ENCODE peak calls at places on chromosomes 4 and X, in five cellular contexts. B is stimulated activated CD8-positive, alpha-beta memory T cell treated with anti-CD3 and anti-CD28 coated beads, Interleukin-7, amount 100 ng/mL, for 24 hours; X is psoas muscle; U is activated naive CD8-positive, alpha-beta T cell treated with anti-CD3 and anti-CD28 coated beads, Interleukin-2, amount 50 U/mL, for 24 hours; Q is GM23248. P is an unnamed sample.
A peak's percentile ranks its signal among the peaks of the same experiment; 100 is the strongest.

GRCh38 chr4:92304073-92304472 is 307 bp downstream of the GRID2 start:
- DNase-seq in B (no peak), X (peak; percentile 23), U (no peak), Q (no peak), P (no peak)

GRCh38 chr4:25174674-25175073 is 14.4 kb upstream of the SEPSECS start:
- DNase-seq in B (no peak), X (no peak), U (no peak), Q (peak; percentile 65), P (peak; percentile 74)

GRCh38 chr4:139208404-139208945 is 31.5 kb upstream of the ELF2 start:
- DNase-seq in B (no peak), X (no peak), U (no peak), Q (peak; percentile 93), P (peak; percentile 92)

GRCh38 chr4:56743550-56743949 is 62.5 kb upstream of the HOPX start:
- DNase-seq in B (no peak), X (no peak), U (no peak), Q (no peak), P (no peak)

GRCh38 chr4:84968936-84969335 is 2.4 kb upstream of the WDFY3 start:
- DNase-seq in B (no peak), X (no peak), U (no peak), Q (no peak), P (no peak)

GRCh38 chr4:39834269-39834668 is 136.3 kb downstream of the UBE2K start:
- DNase-seq in B (no peak), X (no peak), U (no peak), Q (peak; percentile 39), P (no peak)

GRCh38 chr4:147052361-147052760 is 106.7 kb upstream of the TTC29 start:
- DNase-seq in B (no peak), X (no peak), U (no peak), Q (no peak), P (no peak)

GRCh38 chrX:152904151-152905080 is 6.5 kb downstream of the ZNF185 start:
- DNase-seq in B (peak; percentile 7), X (peak; percentile 59), U (peak; percentile 45), Q (peak; percentile 81), P (peak; percentile 73)

GRCh38 chrX:11665144-11666040 is at the start of gene ARHGAP6:
- DNase-seq in B (no peak), X (peak; percentile 82), U (no peak), Q (peak; percentile 57), P (peak; percentile 86)

GRCh38 chr4:69823481-69824186 is 36.3 kb downstream of the SULT1E1 start:
- DNase-seq in B (no peak), X (no peak), U (peak; percentile 34), Q (peak; percentile 63), P (peak; percentile 68)

GRCh38 chrX:45980726-45981125 is 564.5 kb downstream of the ZNF674 start:
- DNase-seq in B (no peak), X (no peak), U (no peak), Q (no peak), P (no peak)

GRCh38 chr4:147034372-147034771 is 88.7 kb upstream of the TTC29 start:
- DNase-seq in B (no peak), X (no peak), U (no peak), Q (peak; percentile 83), P (peak; percentile 16)

GRCh38 chrX:40012800-40013682 is 84.7 kb downstream of the BCOR start:
- DNase-seq in B (no peak), X (peak; percentile 85), U (peak; percentile 50), Q (peak; percentile 78), P (peak; percentile 49)

GRCh38 chr4:1026115-1026514 is 14.7 kb downstream of the FGFRL1 start:
- DNase-seq in B (no peak), X (no peak), U (peak; percentile 65), Q (no peak), P (no peak)

GRCh38 chrX:122941801-122942200 is 242.3 kb upstream of the GRIA3 start:
- DNase-seq in B (no peak), X (no peak), U (no peak), Q (no peak), P (no peak)

GRCh38 chrX:20362268-20363002 is 95.7 kb upstream of the RPS6KA3 start:
- DNase-seq in B (no peak), X (no peak), U (no peak), Q (peak; percentile 77), P (peak; percentile 25)

GRCh38 chrX:38817004-38817703 is 15.9 kb downstream of the MID1IP1 start:
- DNase-seq in B (no peak), X (peak; percentile 67), U (no peak), Q (peak; percentile 24), P (peak; percentile 55)

GRCh38 chr4:114281561-114281960 is 302.1 kb upstream of the ARSJ start:
- DNase-seq in B (no peak), X (no peak), U (no peak), Q (peak; percentile 89), P (peak; percentile 67)

GRCh38 chr4:46462746-46463145 is 72.8 kb upstream of the GABRA2 start:
- DNase-seq in B (no peak), X (no peak), U (no peak), Q (no peak), P (no peak)

GRCh38 chr4:135838889-135839288 is 1637.3 kb upstream of the PABPC4L start:
- DNase-seq in B (no peak), X (no peak), U (no peak), Q (no peak), P (no peak)